ENCODE peak calls at places on chromosomes 2 and 18, in seven cellular contexts. A is HT-29; R is IMR-90; J is activated CD4-positive, alpha-beta T cell treated with anti-CD3 and anti-CD28 coated beads for 24 hours; T is esophagus squamous epithelium; K is cardiac fibroblast; Q is stimulated activated CD4-positive, alpha-beta T cell treated with anti-CD3 and anti-CD28 coated beads, Interleukin-4, amount 100 ng/mL, for 48 hours. W is an unnamed sample.

GRCh38 chr2:65049010-65049639 is 7.1 kb upstream of the CEP68 start:
- DNase-seq in A (no peak), K (no peak), J (no peak), R (no peak), Q (no peak), T (no peak), W (no peak)

GRCh38 chr18:42192251-42193248 is 237.5 kb downstream of the PIK3C3 start:
- DNase-seq in K (peak), R (no peak), J (no peak), T (no peak), Q (no peak), A (no peak), W (peak)

GRCh38 chr2:182615036-182615435 is 101.0 kb upstream of the DNAJC10 start:
- DNase-seq in R (no peak), T (no peak), J (no peak), Q (no peak), A (no peak), K (peak), W (no peak)

GRCh38 chr2:157307021-157307420 is 18.6 kb downstream of the ERMN start:
- DNase-seq in R (peak), T (no peak), A (no peak), J (no peak), K (no peak), Q (no peak), W (peak)

GRCh38 chr2:12803616-12804015 is 86.9 kb downstream of the TRIB2 start:
- DNase-seq in R (no peak), A (no peak), K (no peak), J (no peak), Q (no peak), T (no peak), W (no peak)

GRCh38 chr18:32530947-32531651 is 60.4 kb upstream of the GAREM1 start:
- DNase-seq in J (no peak), K (peak), T (no peak), Q (no peak), A (peak), R (peak), W (peak)

GRCh38 chr2:103254611-103255010 is 492.8 kb downstream of the TMEM182 start:
- DNase-seq in T (no peak), J (no peak), R (no peak), Q (no peak), A (no peak), K (no peak), W (no peak)

GRCh38 chr2:37786153-37786809 is 114.8 kb upstream of the CDC42EP3 start:
- DNase-seq in T (no peak), K (no peak), Q (no peak), J (no peak), A (no peak), R (no peak), W (no peak)

GRCh38 chr2:46874236-46874929 is 41.2 kb downstream of the MCFD2 start:
- DNase-seq in R (peak), A (no peak), T (no peak), Q (no peak), K (peak), J (no peak), W (no peak)

GRCh38 chr18:9814431-9814830 is 71.3 kb upstream of the TXNDC2 start:
- DNase-seq in J (no peak), A (no peak), T (no peak), K (peak), Q (no peak), R (peak), W (peak)

GRCh38 chr2:182666674-182667320 is 49.3 kb upstream of the DNAJC10 start:
- DNase-seq in K (peak), A (peak), Q (no peak), J (no peak), T (no peak), R (peak), W (peak)

GRCh38 chr2:20930928-20931327 is 108.0 kb upstream of the LDAH start:
- DNase-seq in Q (no peak), T (no peak), A (no peak), J (no peak), K (peak), R (peak), W (peak)

GRCh38 chr2:105919826-105920225 is 175.1 kb downstream of the NCK2 start:
- DNase-seq in Q (peak), K (peak), J (peak), A (peak), T (no peak), R (peak), W (peak)

GRCh38 chr2:214492608-214493007 is 81.8 kb downstream of the VWC2L start:
- DNase-seq in R (no peak), Q (no peak), T (no peak), A (no peak), J (no peak), K (no peak), W (no peak)

GRCh38 chr18:12904012-12904516 is 20.0 kb upstream of the PTPN2 start:
- DNase-seq in Q (no peak), A (peak), R (no peak), J (no peak), T (no peak), K (peak), W (no peak)

GRCh38 chr2:38765551-38765950 is 12.5 kb upstream of the GEMIN6 start:
- DNase-seq in K (no peak), A (no peak), T (no peak), Q (no peak), J (no peak), R (peak), W (peak)

GRCh38 chr2:233429175-233429897 is 75.0 kb downstream of the DGKD start:
- DNase-seq in T (no peak), Q (no peak), R (no peak), A (no peak), J (no peak), K (no peak), W (no peak)

GRCh38 chr2:18754286-18754685 is 164.9 kb upstream of the NT5C1B start:
- DNase-seq in J (no peak), Q (no peak), K (no peak), R (no peak), T (no peak), A (no peak), W (no peak)

GRCh38 chr2:86706220-86706619 is 13.9 kb upstream of the RMND5A start:
- DNase-seq in A (no peak), K (no peak), R (no peak), Q (no peak), T (no peak), J (no peak), W (no peak)

GRCh38 chr2:23387221-23387550 is 2.2 kb downstream of the KLHL29 start:
- DNase-seq in T (no peak), J (no peak), A (no peak), K (no peak), R (peak), Q (no peak), W (no peak)

GRCh38 chr2:136362676-136363390 is 244.9 kb upstream of the CXCR4 start:
- DNase-seq in K (no peak), J (no peak), T (no peak), A (no peak), R (no peak), Q (no peak), W (peak)

GRCh38 chr2:238171575-238172187 is 12.9 kb downstream of the ERFE start:
- DNase-seq in K (no peak), Q (no peak), A (no peak), R (no peak), J (no peak), T (no peak), W (no peak)

GRCh38 chr2:235378261-235378660 is 115.6 kb upstream of the AGAP1 start:
- DNase-seq in T (no peak), R (peak), J (no peak), A (no peak), Q (no peak), K (peak), W (no peak)

GRCh38 chr2:38218583-38218982 is 142.6 kb upstream of the CYP1B1 start:
- DNase-seq in J (no peak), T (no peak), A (no peak), Q (no peak), K (no peak), R (no peak), W (no peak)

GRCh38 chr2:69564604-69565003 is 78.9 kb downstream of the AAK1 start:
- DNase-seq in Q (no peak), T (no peak), A (no peak), J (no peak), R (no peak), K (no peak), W (no peak)

GRCh38 chr18:12307251-12307736 is 747 bp upstream of the TUBB6 start:
- DNase-seq in A (no peak), J (no peak), K (peak), R (peak), T (no peak), Q (no peak), W (peak)

GRCh38 chr2:8189316-8189715 is 492.5 kb upstream of the ID2 start:
- DNase-seq in A (peak), R (no peak), J (no peak), K (no peak), T (no peak), Q (no peak), W (no peak)

GRCh38 chr2:131492418-131493198 is 411 bp upstream of the MZT2A start:
- DNase-seq in T (peak), K (peak), R (peak), J (peak), Q (peak), A (peak), W (peak)

GRCh38 chr2:46548103-46548486 is 68.7 kb downstream of the TMEM247 start:
- DNase-seq in K (no peak), Q (no peak), A (no peak), T (no peak), R (no peak), J (no peak), W (no peak)

GRCh38 chr2:8517850-8518480 is 163.9 kb upstream of the ID2 start:
- DNase-seq in T (no peak), A (no peak), K (no peak), R (no peak), Q (no peak), J (no peak), W (no peak)

GRCh38 chr2:229096667-229097066 is 174.4 kb downstream of the PID1 start:
- DNase-seq in R (no peak), Q (no peak), K (no peak), J (no peak), T (no peak), A (no peak), W (no peak)

GRCh38 chr2:84286878-84287277 is 172.2 kb downstream of the SUCLG1 start:
- DNase-seq in A (no peak), Q (no peak), J (no peak), R (no peak), T (no peak), K (no peak), W (no peak)